ENCODE peak calls at places on chromosomes 6 and 20, in eight cellular contexts. One of them, this sample, is unnamed.

GRCh38 chr6:44771647-44772415 is 384.3 kb downstream of the CDC5L start:
- DNase-seq in heart left ventricle: peak; percentile 40
- DNase-seq in H1: peak; percentile 44
- DNase-seq in neural progenitor cell: peak; percentile 51
- DNase-seq in PC-3: no peak
- DNase-seq in Peyer's patch: no peak
- DNase-seq in tibial nerve: no peak
- DNase-seq in lower lobe of right lung: no peak
- DNase-seq in this sample: no peak

GRCh38 chr20:59149678-59150504 is 13.7 kb upstream of the ZNF831 start:
- DNase-seq in heart left ventricle: peak; percentile 35
- DNase-seq in H1: no peak
- DNase-seq in neural progenitor cell: no peak
- DNase-seq in PC-3: no peak
- DNase-seq in Peyer's patch: no peak
- DNase-seq in tibial nerve: no peak
- DNase-seq in lower lobe of right lung: no peak
- DNase-seq in this sample: no peak

GRCh38 chr6:43966806-43967575 is 160.3 kb downstream of the MRPL14 start:
- DNase-seq in heart left ventricle: no peak
- DNase-seq in H1: no peak
- DNase-seq in neural progenitor cell: no peak
- DNase-seq in PC-3: no peak
- DNase-seq in Peyer's patch: no peak
- DNase-seq in tibial nerve: no peak
- DNase-seq in lower lobe of right lung: no peak
- DNase-seq in this sample: no peak

GRCh38 chr6:170147832-170148708 is 142.8 kb downstream of the DLL1 start:
- DNase-seq in heart left ventricle: peak; percentile 24
- DNase-seq in H1: no peak
- DNase-seq in neural progenitor cell: peak; percentile 58
- DNase-seq in PC-3: no peak
- DNase-seq in Peyer's patch: peak; percentile 54
- DNase-seq in tibial nerve: no peak
- DNase-seq in lower lobe of right lung: peak; percentile 55
- DNase-seq in this sample: no peak

GRCh38 chr6:42451595-42452170 is at the start of gene TRERF1:
- DNase-seq in heart left ventricle: peak; percentile 55
- DNase-seq in H1: no peak
- DNase-seq in neural progenitor cell: peak; percentile 85
- DNase-seq in PC-3: peak; percentile 73
- DNase-seq in Peyer's patch: peak; percentile 69
- DNase-seq in tibial nerve: no peak
- DNase-seq in lower lobe of right lung: peak; percentile 56
- DNase-seq in this sample: peak; percentile 72

GRCh38 chr6:79152269-79152737 is 74.2 kb upstream of the PHIP start:
- DNase-seq in heart left ventricle: no peak
- DNase-seq in H1: peak; percentile 88
- DNase-seq in neural progenitor cell: peak; percentile 32
- DNase-seq in PC-3: peak; percentile 8
- DNase-seq in Peyer's patch: no peak
- DNase-seq in tibial nerve: no peak
- DNase-seq in lower lobe of right lung: no peak
- DNase-seq in this sample: no peak

GRCh38 chr6:126312013-126312665 is 27.8 kb upstream of the CENPW start:
- DNase-seq in heart left ventricle: no peak
- DNase-seq in H1: no peak
- DNase-seq in neural progenitor cell: peak; percentile 3
- DNase-seq in PC-3: peak; percentile 49
- DNase-seq in Peyer's patch: no peak
- DNase-seq in tibial nerve: no peak
- DNase-seq in lower lobe of right lung: no peak
- DNase-seq in this sample: no peak

GRCh38 chr6:113047148-113047547 is 700.0 kb downstream of the RFPL4B start:
- DNase-seq in heart left ventricle: no peak
- DNase-seq in H1: no peak
- DNase-seq in neural progenitor cell: no peak
- DNase-seq in PC-3: peak; percentile 79
- DNase-seq in Peyer's patch: no peak
- DNase-seq in tibial nerve: no peak
- DNase-seq in lower lobe of right lung: no peak
- DNase-seq in this sample: no peak

GRCh38 chr6:104953410-104953953 is 3.4 kb upstream of the LIN28B start:
- DNase-seq in heart left ventricle: no peak
- DNase-seq in H1: peak; percentile 70
- DNase-seq in neural progenitor cell: peak; percentile 91
- DNase-seq in PC-3: no peak
- DNase-seq in Peyer's patch: no peak
- DNase-seq in tibial nerve: no peak
- DNase-seq in lower lobe of right lung: no peak
- DNase-seq in this sample: no peak

GRCh38 chr6:37699138-37699766 is 1.6 kb upstream of the MDGA1 start:
- DNase-seq in heart left ventricle: no peak
- DNase-seq in H1: no peak
- DNase-seq in neural progenitor cell: no peak
- DNase-seq in PC-3: no peak
- DNase-seq in Peyer's patch: no peak
- DNase-seq in tibial nerve: no peak
- DNase-seq in lower lobe of right lung: no peak
- DNase-seq in this sample: no peak

GRCh38 chr20:57892471-57892870 is 182.7 kb upstream of the PMEPA1 start:
- DNase-seq in heart left ventricle: no peak
- DNase-seq in H1: no peak
- DNase-seq in neural progenitor cell: no peak
- DNase-seq in PC-3: no peak
- DNase-seq in Peyer's patch: peak; percentile 11
- DNase-seq in tibial nerve: no peak
- DNase-seq in lower lobe of right lung: no peak
- DNase-seq in this sample: peak; percentile 50

GRCh38 chr6:86723729-86724128 is 213.6 kb upstream of the HTR1E start:
- DNase-seq in heart left ventricle: no peak
- DNase-seq in H1: no peak
- DNase-seq in neural progenitor cell: no peak
- DNase-seq in PC-3: peak; percentile 36
- DNase-seq in Peyer's patch: no peak
- DNase-seq in tibial nerve: no peak
- DNase-seq in lower lobe of right lung: no peak
- DNase-seq in this sample: no peak

GRCh38 chr6:73679009-73679408 is 17.0 kb upstream of the CD109 start:
- DNase-seq in heart left ventricle: peak; percentile 44
- DNase-seq in H1: no peak
- DNase-seq in neural progenitor cell: no peak
- DNase-seq in PC-3: no peak
- DNase-seq in Peyer's patch: no peak
- DNase-seq in tibial nerve: no peak
- DNase-seq in lower lobe of right lung: no peak
- DNase-seq in this sample: no peak

DNA sequence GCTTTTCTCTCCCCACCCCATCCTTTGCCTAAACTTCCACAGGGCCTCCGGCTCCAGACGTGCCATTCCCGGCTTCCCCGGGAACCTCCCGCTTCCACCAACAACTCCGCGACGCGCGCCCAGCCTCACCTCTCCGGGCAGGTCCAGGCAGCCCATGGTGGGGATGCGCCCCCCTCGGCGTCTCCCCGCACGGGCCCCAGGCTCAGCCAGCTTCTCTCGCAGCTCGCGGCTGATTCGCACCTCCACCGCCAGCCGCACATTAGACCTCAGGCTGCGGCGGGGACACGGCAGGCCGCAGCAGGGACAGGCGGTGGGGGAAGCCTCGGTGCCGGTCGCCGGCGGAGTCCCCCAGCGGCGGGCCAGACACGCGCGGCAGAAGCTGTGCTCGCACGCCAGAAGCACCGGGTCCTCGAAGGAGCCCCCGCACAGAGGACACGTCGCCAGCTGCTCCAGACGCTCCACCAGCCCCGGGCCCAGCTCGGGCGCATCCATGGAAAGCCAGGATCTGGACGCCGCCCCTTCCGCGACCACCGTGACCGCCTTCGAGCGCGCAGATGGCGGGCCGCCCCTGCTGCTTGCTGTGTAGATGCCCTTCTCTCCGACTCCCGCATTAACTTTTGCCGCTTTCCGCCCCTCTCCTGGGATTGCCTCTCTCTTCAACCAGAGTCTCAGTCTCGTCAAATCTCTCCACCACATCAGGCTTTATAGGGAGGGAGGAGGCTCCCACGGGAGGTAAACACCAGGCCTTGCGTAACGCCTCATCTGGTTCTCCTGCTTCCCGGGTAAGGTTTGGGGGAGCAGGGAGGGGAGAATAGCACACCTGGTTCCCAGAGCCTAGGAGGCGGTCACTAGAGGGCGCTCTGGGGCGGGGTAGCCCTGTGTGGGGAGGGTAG is at the start of gene RNF39:
- DNase-seq in heart left ventricle: no peak
- DNase-seq in H1: no peak
- DNase-seq in neural progenitor cell: peak; percentile 59
- DNase-seq in PC-3: peak; percentile 78
- DNase-seq in Peyer's patch: no peak
- DNase-seq in tibial nerve: no peak
- DNase-seq in lower lobe of right lung: peak; percentile 48
- DNase-seq in this sample: no peak
- H3K27ac ChIP-seq in heart left ventricle: no peak within 1 kb of the TSS
- H3K27ac ChIP-seq in H1: no peak within 1 kb of the TSS
- H3K27ac ChIP-seq in neural progenitor cell: no peak within 1 kb of the TSS
- H3K27ac ChIP-seq in PC-3: no peak within 1 kb of the TSS
- H3K27ac ChIP-seq in Peyer's patch: no peak within 1 kb of the TSS
- H3K27ac ChIP-seq in tibial nerve: no peak within 1 kb of the TSS
- H3K27ac ChIP-seq in lower lobe of right lung: peak within 1 kb of the TSS; percentile 69
- H3K27ac ChIP-seq in this sample: peak within 1 kb of the TSS; percentile 42

GRCh38 chr20:37757550-37757949 is 63.7 kb downstream of the CTNNBL1 start:
- DNase-seq in heart left ventricle: no peak
- DNase-seq in H1: no peak
- DNase-seq in neural progenitor cell: no peak
- DNase-seq in PC-3: no peak
- DNase-seq in Peyer's patch: no peak
- DNase-seq in tibial nerve: no peak
- DNase-seq in lower lobe of right lung: no peak
- DNase-seq in this sample: no peak
- TF ChIP-seq CTCF in heart left ventricle: no peak
- TF ChIP-seq CTCF in H1: peak; percentile 37
- TF ChIP-seq CTCF in neural progenitor cell: peak; percentile 30
- TF ChIP-seq CTCF in PC-3: peak; percentile 20
- TF ChIP-seq CTCF in Peyer's patch: no peak
- TF ChIP-seq CTCF in tibial nerve: no peak
- TF ChIP-seq CTCF in lower lobe of right lung: no peak
- TF ChIP-seq CTCF in this sample: no peak

GRCh38 chr6:122107256-122107655 is 292.2 kb upstream of the HSF2 start:
- DNase-seq in heart left ventricle: no peak
- DNase-seq in H1: no peak
- DNase-seq in neural progenitor cell: no peak
- DNase-seq in PC-3: no peak
- DNase-seq in Peyer's patch: no peak
- DNase-seq in tibial nerve: no peak
- DNase-seq in lower lobe of right lung: no peak
- DNase-seq in this sample: no peak
- H3K36me3 ChIP-seq in heart left ventricle: no peaks in the 10 kb centered on the region
- H3K36me3 ChIP-seq in H1: no peaks in the 10 kb centered on the region
- H3K36me3 ChIP-seq in neural progenitor cell: no peaks in the 10 kb centered on the region
- H3K36me3 ChIP-seq in PC-3: no peaks in the 10 kb centered on the region
- H3K36me3 ChIP-seq in Peyer's patch: no peaks in the 10 kb centered on the region
- H3K36me3 ChIP-seq in tibial nerve: no peaks in the 10 kb centered on the region
- H3K36me3 ChIP-seq in lower lobe of right lung: no peaks in the 10 kb centered on the region
- H3K36me3 ChIP-seq in this sample: no peaks in the 10 kb centered on the region

GRCh38 chr20:32559753-32560380 is 25.3 kb downstream of the NOL4L start:
- DNase-seq in heart left ventricle: no peak
- DNase-seq in H1: no peak
- DNase-seq in neural progenitor cell: peak; percentile 18
- DNase-seq in PC-3: no peak
- DNase-seq in Peyer's patch: no peak
- DNase-seq in tibial nerve: no peak
- DNase-seq in lower lobe of right lung: no peak
- DNase-seq in this sample: no peak
- H3K27ac ChIP-seq in heart left ventricle: no peak overlapping the region
- H3K27ac ChIP-seq in H1: no peak overlapping the region
- H3K27ac ChIP-seq in neural progenitor cell: no peak overlapping the region
- H3K27ac ChIP-seq in PC-3: no peak overlapping the region
- H3K27ac ChIP-seq in Peyer's patch: no peak overlapping the region
- H3K27ac ChIP-seq in tibial nerve: peak overlapping the region; percentile 74
- H3K27ac ChIP-seq in lower lobe of right lung: no peak overlapping the region
- H3K27ac ChIP-seq in this sample: no peak overlapping the region

GRCh38 chr20:20931024-20931423 is 175.1 kb downstream of the LINC00237 start:
- DNase-seq in heart left ventricle: no peak
- DNase-seq in H1: no peak
- DNase-seq in neural progenitor cell: no peak
- DNase-seq in PC-3: no peak
- DNase-seq in Peyer's patch: no peak
- DNase-seq in tibial nerve: no peak
- DNase-seq in lower lobe of right lung: no peak
- DNase-seq in this sample: no peak

GRCh38 chr20:20933559-20933958 is 172.6 kb downstream of the LINC00237 start:
- DNase-seq in heart left ventricle: no peak
- DNase-seq in H1: no peak
- DNase-seq in neural progenitor cell: no peak
- DNase-seq in PC-3: no peak
- DNase-seq in Peyer's patch: no peak
- DNase-seq in tibial nerve: no peak
- DNase-seq in lower lobe of right lung: no peak
- DNase-seq in this sample: no peak

GRCh38 chr20:20932156-20932555 is 174.0 kb downstream of the LINC00237 start:
- DNase-seq in heart left ventricle: no peak
- DNase-seq in H1: no peak
- DNase-seq in neural progenitor cell: no peak
- DNase-seq in PC-3: no peak
- DNase-seq in Peyer's patch: no peak
- DNase-seq in tibial nerve: no peak
- DNase-seq in lower lobe of right lung: no peak
- DNase-seq in this sample: no peak

GRCh38 chr20:20930500-20930899 is 175.7 kb downstream of the LINC00237 start:
- DNase-seq in heart left ventricle: no peak
- DNase-seq in H1: no peak
- DNase-seq in neural progenitor cell: no peak
- DNase-seq in PC-3: no peak
- DNase-seq in Peyer's patch: no peak
- DNase-seq in tibial nerve: no peak
- DNase-seq in lower lobe of right lung: no peak
- DNase-seq in this sample: no peak

DNA sequence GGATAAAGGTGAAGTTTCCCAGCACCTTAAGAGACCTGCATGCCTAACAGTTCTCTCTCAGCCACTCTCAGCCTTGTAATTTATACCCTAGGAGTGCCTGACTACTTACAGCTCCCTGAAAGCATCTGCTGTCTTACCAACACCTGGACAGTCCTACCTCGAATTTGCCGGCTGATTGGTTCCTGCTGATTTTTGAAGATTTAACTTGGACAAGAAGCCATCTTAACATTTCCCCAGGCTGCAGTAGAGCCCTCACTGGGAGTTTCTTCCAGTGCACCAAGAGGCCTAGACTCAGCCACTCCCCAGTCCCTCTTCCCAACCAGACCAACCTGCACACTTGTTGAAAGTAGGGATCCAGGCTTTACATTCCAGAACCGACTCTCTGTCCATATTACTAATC is 174.5 kb downstream of the LINC00237 start:
- DNase-seq in heart left ventricle: no peak
- DNase-seq in H1: no peak
- DNase-seq in neural progenitor cell: no peak
- DNase-seq in PC-3: no peak
- DNase-seq in Peyer's patch: no peak
- DNase-seq in tibial nerve: no peak
- DNase-seq in lower lobe of right lung: no peak
- DNase-seq in this sample: no peak
- TF ChIP-seq CTCF in heart left ventricle: no peak
- TF ChIP-seq CTCF in H1: no peak
- TF ChIP-seq CTCF in neural progenitor cell: no peak
- TF ChIP-seq CTCF in PC-3: no peak
- TF ChIP-seq CTCF in Peyer's patch: no peak
- TF ChIP-seq CTCF in tibial nerve: no peak
- TF ChIP-seq CTCF in lower lobe of right lung: no peak
- TF ChIP-seq CTCF in this sample: no peak

This sample was measured in upper lobe of right lung.